ENCODE peak calls at places on chromosomes 7 and 10, in ten cellular contexts. H is NB4, O is ovary, M is body of pancreas, W is HFFc6, I is A549, E is GM20000, P is upper lobe of right lung, X is choroid plexus epithelial cell, N is adrenal gland. Z is an unnamed sample.

GRCh38 chr10:19250542-19250941 is 201.9 kb downstream of the MALRD1 start:
- DNase-seq in H (no peak), O (no peak), M (no peak), W (no peak), I (no peak), E (no peak), P (no peak), X (peak; percentile 67), N (no peak), Z (no peak)

GRCh38 chr10:317219-317868 is 182.1 kb downstream of the ZMYND11 start:
- DNase-seq in H (no peak), O (no peak), M (no peak), W (no peak), I (no peak), E (peak; percentile 80), P (peak; percentile 63), X (peak; percentile 10), N (no peak), Z (no peak)

GRCh38 chr10:642186-642890 is 47.1 kb downstream of the DIP2C start:
- DNase-seq in H (no peak), O (no peak), M (peak; percentile 8), W (no peak), I (peak; percentile 12), E (no peak), P (peak; percentile 66), X (no peak), N (no peak), Z (no peak)

GRCh38 chr10:17835688-17836087 is 26.5 kb downstream of the MRC1 start:
- DNase-seq in H (no peak), O (no peak), M (no peak), W (peak; percentile 94), I (peak; percentile 85), E (no peak), P (no peak), X (peak; percentile 60), N (no peak), Z (no peak)

GRCh38 chr7:29113384-29114102 is 32.8 kb downstream of the CPVL start:
- DNase-seq in H (peak; percentile 70), O (no peak), M (peak; percentile 32), W (peak; percentile 22), I (peak; percentile 15), E (no peak), P (no peak), X (peak; percentile 59), N (no peak), Z (no peak)

GRCh38 chr10:36033808-36034207 is 391.7 kb upstream of the FZD8 start:
- DNase-seq in H (no peak), O (no peak), M (no peak), W (no peak), I (no peak), E (no peak), P (no peak), X (no peak), N (no peak), Z (no peak)

GRCh38 chr10:10527861-10528562 is 489.7 kb upstream of the CELF2 start:
- DNase-seq in H (no peak), O (no peak), M (no peak), W (no peak), I (no peak), E (no peak), P (no peak), X (peak; percentile 6), N (no peak), Z (no peak)

GRCh38 chr10:116281780-116282179 is 8.8 kb upstream of the GFRA1 start:
- DNase-seq in H (no peak), O (no peak), M (no peak), W (no peak), I (no peak), E (no peak), P (no peak), X (no peak), N (no peak), Z (no peak)

GRCh38 chr7:107029061-107029763 is 15.3 kb upstream of the PRKAR2B start:
- DNase-seq in H (peak; percentile 78), O (no peak), M (no peak), W (no peak), I (no peak), E (no peak), P (no peak), X (peak; percentile 34), N (peak; percentile 15), Z (no peak)

GRCh38 chr7:133854739-133855138 is 272.4 kb upstream of the LRGUK start:
- DNase-seq in H (peak; percentile 60), O (no peak), M (no peak), W (peak; percentile 68), I (peak; percentile 54), E (peak; percentile 29), P (no peak), X (peak; percentile 78), N (no peak), Z (no peak)

GRCh38 chr10:101512741-101513140 is 75.3 kb downstream of the POLL start:
- DNase-seq in H (no peak), O (no peak), M (no peak), W (peak; percentile 23), I (no peak), E (no peak), P (no peak), X (peak; percentile 37), N (no peak), Z (no peak)

DNA sequence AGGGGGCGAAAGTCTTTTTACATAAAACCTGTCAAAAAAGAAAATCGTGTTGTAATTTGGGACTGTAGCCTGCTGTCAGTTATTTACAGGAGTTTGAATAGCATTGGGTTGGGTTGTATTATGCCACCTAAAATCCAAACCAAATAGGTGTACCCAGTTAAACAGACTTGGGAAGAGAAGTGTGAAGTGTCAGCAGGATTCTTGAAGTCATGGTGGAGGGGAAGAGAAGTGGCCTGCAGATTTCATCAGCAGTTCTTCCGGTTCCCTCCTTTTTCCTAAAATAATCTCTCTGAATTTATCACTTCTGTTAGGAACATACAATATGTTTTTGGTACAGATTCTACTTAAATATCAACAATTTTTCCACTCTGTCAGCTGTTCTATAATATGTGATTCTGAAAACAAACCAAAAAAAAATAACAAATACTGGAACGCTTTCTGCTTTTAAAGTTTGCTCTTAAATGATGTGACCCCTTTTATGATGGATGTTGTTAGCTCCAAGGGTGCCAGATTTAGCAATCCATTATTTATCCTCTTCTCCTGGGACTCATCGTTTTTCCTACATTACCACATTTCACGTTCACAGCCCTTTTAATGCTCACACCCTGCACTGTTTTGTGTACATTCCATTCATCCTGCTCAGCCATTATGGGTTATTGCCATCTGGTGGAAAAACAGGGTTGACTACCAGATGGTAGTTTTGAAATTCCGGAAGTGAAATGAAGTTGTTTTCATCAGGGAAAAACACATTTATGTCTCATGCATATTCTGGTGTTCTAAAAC is 18.7 kb upstream of the ARHGAP12 start:
- DNase-seq in H (peak; percentile 34), O (peak; percentile 15), M (peak; percentile 43), W (peak; percentile 85), I (peak; percentile 87), E (no peak), P (no peak), X (peak; percentile 96), N (peak; percentile 25), Z (no peak)
- TF ChIP-seq CTCF in H (no peak), O (peak; percentile 43), M (peak; percentile 81), W (peak; percentile 78), I (peak; percentile 81), E (no peak), P (peak; percentile 48), X (peak; percentile 52), N (peak; percentile 57), Z (peak; percentile 62)

DNA sequence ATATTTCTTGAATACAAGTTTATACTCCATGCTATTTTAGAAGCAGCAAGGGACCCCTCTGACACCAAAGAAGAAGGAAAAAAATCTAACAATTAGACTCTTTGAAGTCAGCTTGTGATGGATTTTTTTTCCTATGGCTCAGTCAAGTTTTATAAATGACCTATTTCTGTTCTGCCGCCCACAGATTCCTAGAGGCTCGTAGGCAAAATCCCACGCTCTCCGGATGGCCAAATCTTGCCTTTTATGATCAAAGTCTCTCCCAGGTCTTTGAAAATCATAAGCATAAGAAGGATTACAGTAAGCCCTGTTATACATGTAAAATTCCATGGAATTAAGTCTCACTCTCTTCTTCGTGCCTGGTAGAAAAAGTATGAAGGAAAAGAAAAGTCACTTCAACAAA is 33.2 kb downstream of the ASB13 start:
- DNase-seq in H (no peak), O (no peak), M (no peak), W (no peak), I (no peak), E (no peak), P (no peak), X (no peak), N (no peak), Z (no peak)
- TF ChIP-seq CTCF in H (no peak), O (no peak), M (no peak), W (no peak), I (no peak), E (no peak), P (no peak), X (no peak), N (no peak), Z (no peak)

GRCh38 chr10:71094712-71095390 is 117.5 kb upstream of the UNC5B start:
- DNase-seq in H (no peak), O (no peak), M (no peak), W (no peak), I (no peak), E (peak; percentile 10), P (no peak), X (no peak), N (no peak), Z (no peak)

GRCh38 chr10:71103969-71104368 is 108.4 kb upstream of the UNC5B start:
- DNase-seq in H (no peak), O (no peak), M (no peak), W (no peak), I (no peak), E (no peak), P (no peak), X (no peak), N (no peak), Z (no peak)

GRCh38 chr10:71099731-71100361 is 112.5 kb upstream of the UNC5B start:
- DNase-seq in H (no peak), O (no peak), M (no peak), W (no peak), I (no peak), E (no peak), P (no peak), X (no peak), N (no peak), Z (no peak)
- TF ChIP-seq CTCF in H (no peak), O (no peak), M (no peak), W (no peak), I (no peak), E (no peak), P (no peak), X (no peak), N (no peak), Z (no peak)

DNA sequence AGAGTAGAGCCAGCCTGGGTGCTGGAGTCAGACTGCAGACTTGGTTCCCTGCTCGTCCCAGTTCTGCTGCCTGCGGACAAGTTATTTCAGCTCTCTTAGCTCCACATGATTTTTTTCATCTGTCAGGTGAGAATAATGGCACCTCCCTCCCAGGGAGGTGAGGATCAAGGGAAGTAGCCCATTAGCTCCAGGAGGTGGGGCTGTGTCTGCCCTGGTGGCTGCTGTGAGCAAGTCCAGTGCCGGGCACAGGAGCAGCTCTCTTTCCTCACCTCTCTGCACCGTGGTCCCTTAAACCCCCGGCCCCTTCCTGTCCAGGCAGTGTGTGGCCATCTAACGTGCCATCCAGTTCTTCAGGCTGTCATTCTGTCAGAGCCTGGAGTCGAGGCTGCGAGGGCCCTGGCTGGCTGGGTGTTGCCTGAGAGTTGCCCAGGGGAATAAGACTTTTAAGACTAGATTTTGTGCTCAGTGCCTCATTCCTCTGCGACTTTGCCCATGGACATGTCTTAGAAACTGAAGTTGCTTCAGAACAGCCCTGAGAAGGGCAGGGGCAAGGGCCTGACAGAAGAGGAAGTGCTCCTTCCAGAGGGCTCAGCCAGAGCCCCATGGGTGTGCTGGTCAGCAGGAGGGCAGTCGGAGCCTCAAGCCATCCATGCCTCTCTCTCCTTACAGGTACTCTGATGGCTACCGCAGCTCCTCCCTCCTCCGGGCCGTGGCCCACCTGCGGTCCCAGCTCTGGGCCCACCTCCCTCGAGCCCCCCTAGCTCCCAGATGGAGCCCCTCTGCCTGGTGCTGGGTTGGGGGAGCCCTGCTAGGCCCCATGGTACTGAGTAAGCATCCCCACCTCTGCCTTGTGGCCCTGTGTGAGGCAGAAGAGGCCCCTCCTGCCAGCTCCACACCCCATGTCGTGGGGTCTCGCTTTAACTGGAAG is 5.0 kb downstream of the ABCB8 start:
- DNase-seq in H (peak; percentile 52), O (no peak), M (no peak), W (no peak), I (no peak), E (no peak), P (no peak), X (no peak), N (no peak), Z (no peak)
- TF ChIP-seq CTCF in H (peak; percentile 29), O (no peak), M (no peak), W (peak; percentile 41), I (no peak), E (no peak), P (no peak), X (peak; percentile 31), N (no peak), Z (no peak)